ENCODE peak calls at places on chromosomes 6 and 20, in nine cellular contexts. One of them, this sample, is unnamed.

GRCh38 chr20:49306903-49307336 is 29.1 kb upstream of the ZNFX1 start:
- DNase-seq in H1: no peak
- DNase-seq in colonic mucosa: no peak
- DNase-seq in neuronal stem cell: no peak
- DNase-seq in fibroblast of lung: no peak
- DNase-seq in MM.1S: no peak
- DNase-seq in NT2/D1: no peak
- DNase-seq in PC-3: no peak
- DNase-seq in HCT116: no peak
- DNase-seq in this sample: no peak

GRCh38 chr20:34951652-34952051 is 4.0 kb downstream of the GSS start:
- DNase-seq in H1: no peak
- DNase-seq in colonic mucosa: no peak
- DNase-seq in neuronal stem cell: no peak
- DNase-seq in fibroblast of lung: no peak
- DNase-seq in MM.1S: no peak
- DNase-seq in NT2/D1: no peak
- DNase-seq in PC-3: no peak
- DNase-seq in HCT116: no peak
- DNase-seq in this sample: no peak

GRCh38 chr6:37306624-37307222 is 47.1 kb upstream of the RNF8 start:
- DNase-seq in H1: no peak
- DNase-seq in colonic mucosa: no peak
- DNase-seq in neuronal stem cell: no peak
- DNase-seq in fibroblast of lung: no peak
- DNase-seq in MM.1S: peak; percentile 86
- DNase-seq in NT2/D1: no peak
- DNase-seq in PC-3: no peak
- DNase-seq in HCT116: no peak
- DNase-seq in this sample: no peak

GRCh38 chr20:36606171-36607116 is 865 bp downstream of the RAB5IF start:
- DNase-seq in H1: no peak
- DNase-seq in colonic mucosa: peak; percentile 40
- DNase-seq in neuronal stem cell: no peak
- DNase-seq in fibroblast of lung: peak; percentile 21
- DNase-seq in MM.1S: peak; percentile 39
- DNase-seq in NT2/D1: no peak
- DNase-seq in PC-3: peak; percentile 32
- DNase-seq in HCT116: no peak
- DNase-seq in this sample: no peak

GRCh38 chr20:38790210-38791053 is 15.1 kb upstream of the PPP1R16B start:
- DNase-seq in H1: no peak
- DNase-seq in colonic mucosa: no peak
- DNase-seq in neuronal stem cell: no peak
- DNase-seq in fibroblast of lung: peak; percentile 31
- DNase-seq in MM.1S: no peak
- DNase-seq in NT2/D1: no peak
- DNase-seq in PC-3: peak; percentile 69
- DNase-seq in HCT116: peak; percentile 68
- DNase-seq in this sample: peak; percentile 38

GRCh38 chr6:1625352-1625773 is 15.6 kb downstream of the FOXC1 start:
- DNase-seq in H1: no peak
- DNase-seq in colonic mucosa: no peak
- DNase-seq in neuronal stem cell: no peak
- DNase-seq in fibroblast of lung: no peak
- DNase-seq in MM.1S: no peak
- DNase-seq in NT2/D1: no peak
- DNase-seq in PC-3: no peak
- DNase-seq in HCT116: no peak
- DNase-seq in this sample: no peak

GRCh38 chr20:57695012-57695411 is 14.8 kb downstream of the PMEPA1 start:
- DNase-seq in H1: no peak
- DNase-seq in colonic mucosa: no peak
- DNase-seq in neuronal stem cell: no peak
- DNase-seq in fibroblast of lung: peak; percentile 83
- DNase-seq in MM.1S: no peak
- DNase-seq in NT2/D1: no peak
- DNase-seq in PC-3: peak; percentile 99
- DNase-seq in HCT116: peak; percentile 48
- DNase-seq in this sample: peak; percentile 77

GRCh38 chr20:23692725-23693124 is 3.9 kb upstream of the CST4 start:
- DNase-seq in H1: no peak
- DNase-seq in colonic mucosa: no peak
- DNase-seq in neuronal stem cell: no peak
- DNase-seq in fibroblast of lung: no peak
- DNase-seq in MM.1S: no peak
- DNase-seq in NT2/D1: no peak
- DNase-seq in PC-3: no peak
- DNase-seq in HCT116: no peak
- DNase-seq in this sample: no peak

GRCh38 chr6:158972241-158973233 is 27.5 kb downstream of the RSPH3 start:
- DNase-seq in H1: no peak
- DNase-seq in colonic mucosa: no peak
- DNase-seq in neuronal stem cell: no peak
- DNase-seq in fibroblast of lung: peak; percentile 43
- DNase-seq in MM.1S: peak; percentile 34
- DNase-seq in NT2/D1: peak; percentile 11
- DNase-seq in PC-3: peak; percentile 75
- DNase-seq in HCT116: peak; percentile 55
- DNase-seq in this sample: peak; percentile 21

GRCh38 chr6:158969148-158969547 is 30.9 kb downstream of the RSPH3 start:
- DNase-seq in H1: no peak
- DNase-seq in colonic mucosa: no peak
- DNase-seq in neuronal stem cell: no peak
- DNase-seq in fibroblast of lung: no peak
- DNase-seq in MM.1S: no peak
- DNase-seq in NT2/D1: no peak
- DNase-seq in PC-3: no peak
- DNase-seq in HCT116: no peak
- DNase-seq in this sample: no peak

DNA sequence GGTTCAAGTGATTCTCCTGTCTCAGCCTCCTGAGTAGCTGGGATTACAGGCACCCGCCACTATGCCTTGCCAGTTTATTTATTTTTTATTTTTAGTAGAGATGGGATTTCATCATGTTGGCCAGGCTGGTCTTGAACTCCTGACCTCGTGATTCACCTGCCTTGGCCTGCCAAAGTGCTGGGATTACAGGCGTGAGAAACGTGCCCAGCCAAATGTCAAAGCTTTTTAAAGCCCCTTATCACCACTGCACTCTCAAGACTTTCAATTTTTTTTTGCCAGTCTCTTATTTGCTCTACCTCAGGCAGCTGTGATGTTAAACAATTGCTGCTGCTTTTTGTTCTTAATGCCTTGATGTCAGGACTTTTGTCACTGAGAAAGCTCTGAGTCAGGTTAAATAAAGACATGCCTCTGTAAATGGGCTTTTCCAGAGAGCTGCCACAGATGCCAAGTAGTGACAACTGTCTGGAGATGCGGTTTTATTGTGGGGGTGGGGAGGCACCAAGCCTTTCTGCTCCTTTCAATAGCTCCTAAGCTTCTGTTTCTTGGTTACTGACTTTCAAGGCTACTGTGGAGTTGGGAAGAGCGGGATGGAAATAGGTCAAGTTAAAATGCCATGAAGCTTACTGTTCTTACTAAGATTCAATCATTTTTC is 29.2 kb downstream of the RSPH3 start:
- DNase-seq in H1: no peak
- DNase-seq in colonic mucosa: no peak
- DNase-seq in neuronal stem cell: no peak
- DNase-seq in fibroblast of lung: no peak
- DNase-seq in MM.1S: no peak
- DNase-seq in NT2/D1: no peak
- DNase-seq in PC-3: peak; percentile 15
- DNase-seq in HCT116: no peak
- DNase-seq in this sample: no peak
- H3K9ac ChIP-seq in H1: no peak overlapping the region
- H3K9ac ChIP-seq in colonic mucosa: no peak overlapping the region
- H3K9ac ChIP-seq in neuronal stem cell: no peak overlapping the region
- H3K9ac ChIP-seq in fibroblast of lung: no peak overlapping the region
- H3K9ac ChIP-seq in MM.1S: no peak overlapping the region
- H3K9ac ChIP-seq in NT2/D1: no peak overlapping the region
- H3K9ac ChIP-seq in PC-3: no peak overlapping the region
- H3K9ac ChIP-seq in HCT116: no peak overlapping the region
- H3K9ac ChIP-seq in this sample: no peak overlapping the region

GRCh38 chr6:39617520-39617919 is 107.7 kb downstream of the KIF6 start:
- DNase-seq in H1: no peak
- DNase-seq in colonic mucosa: no peak
- DNase-seq in neuronal stem cell: no peak
- DNase-seq in fibroblast of lung: no peak
- DNase-seq in MM.1S: no peak
- DNase-seq in NT2/D1: no peak
- DNase-seq in PC-3: no peak
- DNase-seq in HCT116: no peak
- DNase-seq in this sample: no peak
- H3K9ac ChIP-seq in H1: no peak overlapping the region
- H3K9ac ChIP-seq in colonic mucosa: no peak overlapping the region
- H3K9ac ChIP-seq in neuronal stem cell: no peak overlapping the region
- H3K9ac ChIP-seq in fibroblast of lung: no peak overlapping the region
- H3K9ac ChIP-seq in MM.1S: no peak overlapping the region
- H3K9ac ChIP-seq in NT2/D1: no peak overlapping the region
- H3K9ac ChIP-seq in PC-3: no peak overlapping the region
- H3K9ac ChIP-seq in HCT116: no peak overlapping the region
- H3K9ac ChIP-seq in this sample: no peak overlapping the region

DNA sequence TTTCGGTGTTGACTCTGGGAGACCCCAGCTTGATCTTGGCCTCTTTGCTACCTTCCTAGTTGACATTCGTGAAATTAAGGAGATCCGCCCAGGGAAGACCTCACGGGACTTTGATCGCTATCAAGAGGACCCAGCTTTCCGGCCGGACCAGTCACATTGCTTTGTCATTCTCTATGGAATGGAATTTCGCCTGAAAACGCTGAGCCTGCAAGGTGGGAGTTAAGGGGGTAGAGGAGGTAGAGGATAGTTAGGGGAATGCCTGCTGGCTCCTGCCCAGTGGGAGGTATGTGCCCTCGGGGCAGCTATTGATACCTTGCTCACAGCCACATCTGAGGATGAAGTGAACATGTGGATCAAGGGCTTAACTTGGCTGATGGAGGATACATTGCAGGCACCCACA is 22.2 kb downstream of the PLCG1 start:
- DNase-seq in H1: no peak
- DNase-seq in colonic mucosa: no peak
- DNase-seq in neuronal stem cell: no peak
- DNase-seq in fibroblast of lung: no peak
- DNase-seq in MM.1S: no peak
- DNase-seq in NT2/D1: no peak
- DNase-seq in PC-3: no peak
- DNase-seq in HCT116: no peak
- DNase-seq in this sample: no peak
- H3K9ac ChIP-seq in H1: no peak overlapping the region
- H3K9ac ChIP-seq in colonic mucosa: no peak overlapping the region
- H3K9ac ChIP-seq in neuronal stem cell: no peak overlapping the region
- H3K9ac ChIP-seq in fibroblast of lung: no peak overlapping the region
- H3K9ac ChIP-seq in MM.1S: no peak overlapping the region
- H3K9ac ChIP-seq in NT2/D1: no peak overlapping the region
- H3K9ac ChIP-seq in PC-3: no peak overlapping the region
- H3K9ac ChIP-seq in HCT116: no peak overlapping the region
- H3K9ac ChIP-seq in this sample: no peak overlapping the region

GRCh38 chr20:6665161-6665560 is 102.3 kb upstream of the BMP2 start:
- DNase-seq in H1: no peak
- DNase-seq in colonic mucosa: no peak
- DNase-seq in neuronal stem cell: no peak
- DNase-seq in fibroblast of lung: no peak
- DNase-seq in MM.1S: no peak
- DNase-seq in NT2/D1: no peak
- DNase-seq in PC-3: no peak
- DNase-seq in HCT116: no peak
- DNase-seq in this sample: no peak
- H3K9ac ChIP-seq in H1: no peak overlapping the region
- H3K9ac ChIP-seq in colonic mucosa: no peak overlapping the region
- H3K9ac ChIP-seq in neuronal stem cell: no peak overlapping the region
- H3K9ac ChIP-seq in fibroblast of lung: no peak overlapping the region
- H3K9ac ChIP-seq in MM.1S: no peak overlapping the region
- H3K9ac ChIP-seq in NT2/D1: no peak overlapping the region
- H3K9ac ChIP-seq in PC-3: no peak overlapping the region
- H3K9ac ChIP-seq in HCT116: no peak overlapping the region
- H3K9ac ChIP-seq in this sample: no peak overlapping the region

GRCh38 chr6:135358251-135358821 is 139.2 kb downstream of the AHI1 start:
- DNase-seq in H1: no peak
- DNase-seq in colonic mucosa: no peak
- DNase-seq in neuronal stem cell: no peak
- DNase-seq in fibroblast of lung: peak; percentile 96
- DNase-seq in MM.1S: no peak
- DNase-seq in NT2/D1: no peak
- DNase-seq in PC-3: peak; percentile 68
- DNase-seq in HCT116: no peak
- DNase-seq in this sample: no peak

GRCh38 chr6:135354407-135354806 is 143.1 kb downstream of the AHI1 start:
- DNase-seq in H1: no peak
- DNase-seq in colonic mucosa: no peak
- DNase-seq in neuronal stem cell: no peak
- DNase-seq in fibroblast of lung: no peak
- DNase-seq in MM.1S: no peak
- DNase-seq in NT2/D1: no peak
- DNase-seq in PC-3: no peak
- DNase-seq in HCT116: no peak
- DNase-seq in this sample: no peak

GRCh38 chr6:135362124-135362523 is 135.4 kb downstream of the AHI1 start:
- DNase-seq in H1: no peak
- DNase-seq in colonic mucosa: no peak
- DNase-seq in neuronal stem cell: no peak
- DNase-seq in fibroblast of lung: no peak
- DNase-seq in MM.1S: no peak
- DNase-seq in NT2/D1: no peak
- DNase-seq in PC-3: no peak
- DNase-seq in HCT116: no peak
- DNase-seq in this sample: no peak

GRCh38 chr6:135360222-135360621 is 137.3 kb downstream of the AHI1 start:
- DNase-seq in H1: no peak
- DNase-seq in colonic mucosa: no peak
- DNase-seq in neuronal stem cell: no peak
- DNase-seq in fibroblast of lung: no peak
- DNase-seq in MM.1S: no peak
- DNase-seq in NT2/D1: no peak
- DNase-seq in PC-3: no peak
- DNase-seq in HCT116: no peak
- DNase-seq in this sample: no peak

GRCh38 chr6:135358907-135359459 is 138.6 kb downstream of the AHI1 start:
- DNase-seq in H1: no peak
- DNase-seq in colonic mucosa: no peak
- DNase-seq in neuronal stem cell: no peak
- DNase-seq in fibroblast of lung: peak; percentile 73
- DNase-seq in MM.1S: no peak
- DNase-seq in NT2/D1: no peak
- DNase-seq in PC-3: peak; percentile 10
- DNase-seq in HCT116: no peak
- DNase-seq in this sample: no peak
- H3K9ac ChIP-seq in H1: no peak overlapping the region
- H3K9ac ChIP-seq in colonic mucosa: no peak overlapping the region
- H3K9ac ChIP-seq in neuronal stem cell: no peak overlapping the region
- H3K9ac ChIP-seq in fibroblast of lung: peak overlapping the region; percentile 44
- H3K9ac ChIP-seq in MM.1S: no peak overlapping the region
- H3K9ac ChIP-seq in NT2/D1: no peak overlapping the region
- H3K9ac ChIP-seq in PC-3: no peak overlapping the region
- H3K9ac ChIP-seq in HCT116: no peak overlapping the region
- H3K9ac ChIP-seq in this sample: no peak overlapping the region

This sample was measured in keratinocyte.